ENCODE peak calls at places on chromosomes 13 and 19, in nine cellular contexts. One of them, this sample, is unnamed.
A peak's percentile ranks its signal among the peaks of the same experiment; 100 is the strongest.

GRCh38 chr19:54448037-54448773 is 794 bp upstream of the LENG8 start:
- DNase-seq in NCI-H510A treated with DMSO at 0.1 percent for 48 hours: peak; percentile 61
- DNase-seq in AG09309: no peak
- DNase-seq in activated CD8-positive, alpha-beta memory T cell treated with anti-CD3 and anti-CD28 coated beads for 1 hour: no peak
- DNase-seq in hepatic stellate cell: peak; percentile 79
- DNase-seq in lower leg skin: no peak
- DNase-seq in iris pigment epithelial cell: peak; percentile 53
- DNase-seq in ureter: peak; percentile 67
- DNase-seq in MCF 10A: peak; percentile 47
- DNase-seq in this sample: peak; percentile 74

GRCh38 chr19:28823338-28823961 is 389.5 kb downstream of the UQCRFS1 start:
- DNase-seq in AG09309: no peak
- DNase-seq in lower leg skin: no peak
- DNase-seq in iris pigment epithelial cell: no peak
- DNase-seq in NCI-H510A treated with DMSO at 0.1 percent for 48 hours: no peak
- DNase-seq in MCF 10A: no peak
- DNase-seq in hepatic stellate cell: no peak
- DNase-seq in activated CD8-positive, alpha-beta memory T cell treated with anti-CD3 and anti-CD28 coated beads for 1 hour: no peak
- DNase-seq in ureter: no peak
- DNase-seq in this sample: no peak

GRCh38 chr19:13974073-13974472 is 21.8 kb downstream of the DCAF15 start:
- DNase-seq in AG09309: no peak
- DNase-seq in NCI-H510A treated with DMSO at 0.1 percent for 48 hours: peak; percentile 85
- DNase-seq in activated CD8-positive, alpha-beta memory T cell treated with anti-CD3 and anti-CD28 coated beads for 1 hour: no peak
- DNase-seq in MCF 10A: peak; percentile 30
- DNase-seq in ureter: no peak
- DNase-seq in lower leg skin: peak; percentile 52
- DNase-seq in hepatic stellate cell: no peak
- DNase-seq in iris pigment epithelial cell: peak; percentile 45
- DNase-seq in this sample: no peak

GRCh38 chr13:30395192-30396158 is 26.8 kb upstream of the UBE2L5 start:
- DNase-seq in lower leg skin: peak; percentile 98
- DNase-seq in iris pigment epithelial cell: peak; percentile 98
- DNase-seq in AG09309: peak; percentile 95
- DNase-seq in MCF 10A: peak; percentile 94
- DNase-seq in activated CD8-positive, alpha-beta memory T cell treated with anti-CD3 and anti-CD28 coated beads for 1 hour: peak; percentile 39
- DNase-seq in hepatic stellate cell: peak; percentile 66
- DNase-seq in ureter: peak; percentile 96
- DNase-seq in NCI-H510A treated with DMSO at 0.1 percent for 48 hours: peak; percentile 71
- DNase-seq in this sample: peak; percentile 99

GRCh38 chr13:46119883-46120614 is 15.2 kb upstream of the CPB2 start:
- DNase-seq in NCI-H510A treated with DMSO at 0.1 percent for 48 hours: no peak
- DNase-seq in hepatic stellate cell: no peak
- DNase-seq in ureter: peak; percentile 62
- DNase-seq in activated CD8-positive, alpha-beta memory T cell treated with anti-CD3 and anti-CD28 coated beads for 1 hour: no peak
- DNase-seq in lower leg skin: no peak
- DNase-seq in iris pigment epithelial cell: peak; percentile 70
- DNase-seq in MCF 10A: peak; percentile 77
- DNase-seq in AG09309: no peak
- DNase-seq in this sample: no peak

GRCh38 chr13:99174533-99175100 is 26.0 kb upstream of the UBAC2 start:
- DNase-seq in activated CD8-positive, alpha-beta memory T cell treated with anti-CD3 and anti-CD28 coated beads for 1 hour: no peak
- DNase-seq in ureter: no peak
- DNase-seq in NCI-H510A treated with DMSO at 0.1 percent for 48 hours: no peak
- DNase-seq in AG09309: no peak
- DNase-seq in lower leg skin: no peak
- DNase-seq in MCF 10A: no peak
- DNase-seq in hepatic stellate cell: no peak
- DNase-seq in iris pigment epithelial cell: peak; percentile 17
- DNase-seq in this sample: no peak

GRCh38 chr19:954672-955494 is 29.0 kb downstream of the ARID3A start:
- DNase-seq in MCF 10A: no peak
- DNase-seq in hepatic stellate cell: no peak
- DNase-seq in ureter: no peak
- DNase-seq in NCI-H510A treated with DMSO at 0.1 percent for 48 hours: no peak
- DNase-seq in activated CD8-positive, alpha-beta memory T cell treated with anti-CD3 and anti-CD28 coated beads for 1 hour: no peak
- DNase-seq in AG09309: no peak
- DNase-seq in iris pigment epithelial cell: no peak
- DNase-seq in lower leg skin: no peak
- DNase-seq in this sample: no peak

GRCh38 chr19:14149509-14149994 is 13.2 kb upstream of the ASF1B start:
- DNase-seq in activated CD8-positive, alpha-beta memory T cell treated with anti-CD3 and anti-CD28 coated beads for 1 hour: peak; percentile 35
- DNase-seq in lower leg skin: peak; percentile 70
- DNase-seq in MCF 10A: no peak
- DNase-seq in AG09309: no peak
- DNase-seq in iris pigment epithelial cell: no peak
- DNase-seq in ureter: peak; percentile 84
- DNase-seq in NCI-H510A treated with DMSO at 0.1 percent for 48 hours: no peak
- DNase-seq in hepatic stellate cell: peak; percentile 61
- DNase-seq in this sample: peak; percentile 87

GRCh38 chr19:33879818-33880575 is 83.3 kb downstream of the KCTD15 start:
- DNase-seq in activated CD8-positive, alpha-beta memory T cell treated with anti-CD3 and anti-CD28 coated beads for 1 hour: no peak
- DNase-seq in lower leg skin: no peak
- DNase-seq in NCI-H510A treated with DMSO at 0.1 percent for 48 hours: no peak
- DNase-seq in ureter: no peak
- DNase-seq in AG09309: no peak
- DNase-seq in hepatic stellate cell: no peak
- DNase-seq in MCF 10A: no peak
- DNase-seq in iris pigment epithelial cell: no peak
- DNase-seq in this sample: no peak

GRCh38 chr19:11378319-11379189 is 4.1 kb downstream of the SWSAP1 start:
- DNase-seq in lower leg skin: no peak
- DNase-seq in AG09309: no peak
- DNase-seq in hepatic stellate cell: peak; percentile 92
- DNase-seq in MCF 10A: peak; percentile 88
- DNase-seq in NCI-H510A treated with DMSO at 0.1 percent for 48 hours: peak; percentile 25
- DNase-seq in ureter: no peak
- DNase-seq in iris pigment epithelial cell: peak; percentile 75
- DNase-seq in activated CD8-positive, alpha-beta memory T cell treated with anti-CD3 and anti-CD28 coated beads for 1 hour: no peak
- DNase-seq in this sample: no peak

GRCh38 chr19:13234518-13234917 is 84.3 kb downstream of the IER2 start:
- DNase-seq in iris pigment epithelial cell: peak; percentile 11
- DNase-seq in NCI-H510A treated with DMSO at 0.1 percent for 48 hours: no peak
- DNase-seq in hepatic stellate cell: peak; percentile 60
- DNase-seq in lower leg skin: peak; percentile 22
- DNase-seq in MCF 10A: peak; percentile 78
- DNase-seq in activated CD8-positive, alpha-beta memory T cell treated with anti-CD3 and anti-CD28 coated beads for 1 hour: peak; percentile 33
- DNase-seq in ureter: no peak
- DNase-seq in AG09309: no peak
- DNase-seq in this sample: no peak

GRCh38 chr13:76019421-76020044 is 383.4 kb downstream of the LMO7 start:
- DNase-seq in lower leg skin: no peak
- DNase-seq in AG09309: no peak
- DNase-seq in NCI-H510A treated with DMSO at 0.1 percent for 48 hours: no peak
- DNase-seq in activated CD8-positive, alpha-beta memory T cell treated with anti-CD3 and anti-CD28 coated beads for 1 hour: no peak
- DNase-seq in iris pigment epithelial cell: no peak
- DNase-seq in hepatic stellate cell: no peak
- DNase-seq in MCF 10A: peak; percentile 11
- DNase-seq in ureter: no peak
- DNase-seq in this sample: no peak

This sample was measured in right atrium auricular region.